ENCODE peak calls at places on chromosomes 16 and 17, in seven cellular contexts. One of them, this sample, is unnamed.

GRCh38 chr16:67397812-67398545 is 4.7 kb upstream of the TPPP3 start:
- DNase-seq in NCI-H1092: no peak
- DNase-seq in ureter: no peak
- DNase-seq in HFFc6: no peak
- DNase-seq in smooth muscle cell of the brain vasculature: no peak
- DNase-seq in NCI-H1436 treated with DMSO at 0.1 percent for 48 hours: no peak
- DNase-seq in HTR-8/SVneo: no peak
- DNase-seq in this sample: no peak

GRCh38 chr17:49717371-49717841 is 9.6 kb upstream of the SLC35B1 start:
- DNase-seq in smooth muscle cell of the brain vasculature: no peak
- DNase-seq in NCI-H1092: no peak
- DNase-seq in HFFc6: no peak
- DNase-seq in HTR-8/SVneo: no peak
- DNase-seq in NCI-H1436 treated with DMSO at 0.1 percent for 48 hours: no peak
- DNase-seq in ureter: no peak
- DNase-seq in this sample: no peak

GRCh38 chr16:61872778-61873119 is 163.5 kb downstream of the CDH8 start:
- DNase-seq in NCI-H1436 treated with DMSO at 0.1 percent for 48 hours: no peak
- DNase-seq in smooth muscle cell of the brain vasculature: no peak
- DNase-seq in NCI-H1092: no peak
- DNase-seq in ureter: no peak
- DNase-seq in HFFc6: no peak
- DNase-seq in HTR-8/SVneo: no peak
- DNase-seq in this sample: no peak

GRCh38 chr17:65656390-65657250 is 95.2 kb upstream of the AXIN2 start:
- DNase-seq in NCI-H1092: no peak
- DNase-seq in ureter: no peak
- DNase-seq in smooth muscle cell of the brain vasculature: no peak
- DNase-seq in HFFc6: no peak
- DNase-seq in NCI-H1436 treated with DMSO at 0.1 percent for 48 hours: no peak
- DNase-seq in HTR-8/SVneo: no peak
- DNase-seq in this sample: no peak

GRCh38 chr17:11901901-11902300 is 95.4 kb downstream of the ZNF18 start:
- DNase-seq in HFFc6: no peak
- DNase-seq in NCI-H1436 treated with DMSO at 0.1 percent for 48 hours: no peak
- DNase-seq in NCI-H1092: no peak
- DNase-seq in HTR-8/SVneo: no peak
- DNase-seq in ureter: no peak
- DNase-seq in smooth muscle cell of the brain vasculature: no peak
- DNase-seq in this sample: no peak

GRCh38 chr16:2586241-2586640 is 48.4 kb downstream of the PDPK1 start:
- DNase-seq in ureter: no peak
- DNase-seq in HTR-8/SVneo: no peak
- DNase-seq in smooth muscle cell of the brain vasculature: no peak
- DNase-seq in NCI-H1092: no peak
- DNase-seq in HFFc6: no peak
- DNase-seq in NCI-H1436 treated with DMSO at 0.1 percent for 48 hours: no peak
- DNase-seq in this sample: no peak

GRCh38 chr17:78329263-78330059 is 30.4 kb downstream of the SOCS3 start:
- DNase-seq in smooth muscle cell of the brain vasculature: no peak
- DNase-seq in ureter: no peak
- DNase-seq in HFFc6: peak; percentile 85
- DNase-seq in NCI-H1436 treated with DMSO at 0.1 percent for 48 hours: no peak
- DNase-seq in NCI-H1092: no peak
- DNase-seq in HTR-8/SVneo: peak; percentile 85
- DNase-seq in this sample: peak; percentile 66

GRCh38 chr17:43211480-43212402 is at the start of gene TMEM106A:
- DNase-seq in NCI-H1436 treated with DMSO at 0.1 percent for 48 hours: no peak
- DNase-seq in HFFc6: peak; percentile 80
- DNase-seq in NCI-H1092: no peak
- DNase-seq in smooth muscle cell of the brain vasculature: peak; percentile 62
- DNase-seq in ureter: peak; percentile 85
- DNase-seq in HTR-8/SVneo: peak; percentile 97
- DNase-seq in this sample: peak; percentile 62

GRCh38 chr17:31674305-31674704 is 184.7 kb downstream of the COPRS start:
- DNase-seq in ureter: no peak
- DNase-seq in smooth muscle cell of the brain vasculature: no peak
- DNase-seq in NCI-H1092: no peak
- DNase-seq in NCI-H1436 treated with DMSO at 0.1 percent for 48 hours: no peak
- DNase-seq in HTR-8/SVneo: peak; percentile 66
- DNase-seq in HFFc6: peak; percentile 49
- DNase-seq in this sample: peak; percentile 61

GRCh38 chr17:2089021-2089422 is 34.1 kb downstream of the HIC1 start:
- DNase-seq in HFFc6: no peak
- DNase-seq in ureter: no peak
- DNase-seq in NCI-H1092: no peak
- DNase-seq in NCI-H1436 treated with DMSO at 0.1 percent for 48 hours: no peak
- DNase-seq in HTR-8/SVneo: no peak
- DNase-seq in smooth muscle cell of the brain vasculature: no peak
- DNase-seq in this sample: peak; percentile 50

GRCh38 chr16:79062336-79062735 is 538.2 kb downstream of the MAF start:
- DNase-seq in NCI-H1092: no peak
- DNase-seq in NCI-H1436 treated with DMSO at 0.1 percent for 48 hours: no peak
- DNase-seq in HTR-8/SVneo: no peak
- DNase-seq in HFFc6: no peak
- DNase-seq in ureter: no peak
- DNase-seq in smooth muscle cell of the brain vasculature: no peak
- DNase-seq in this sample: no peak

GRCh38 chr16:79815049-79815448 is 214.5 kb upstream of the MAF start:
- DNase-seq in HFFc6: no peak
- DNase-seq in NCI-H1092: no peak
- DNase-seq in smooth muscle cell of the brain vasculature: no peak
- DNase-seq in NCI-H1436 treated with DMSO at 0.1 percent for 48 hours: no peak
- DNase-seq in HTR-8/SVneo: no peak
- DNase-seq in ureter: no peak
- DNase-seq in this sample: no peak

GRCh38 chr17:18138065-18138749 is 29.7 kb downstream of the MYO15A start:
- DNase-seq in NCI-H1436 treated with DMSO at 0.1 percent for 48 hours: no peak
- DNase-seq in ureter: no peak
- DNase-seq in smooth muscle cell of the brain vasculature: no peak
- DNase-seq in NCI-H1092: no peak
- DNase-seq in HFFc6: no peak
- DNase-seq in HTR-8/SVneo: no peak
- DNase-seq in this sample: no peak

GRCh38 chr16:69834817-69835477 is 72.8 kb downstream of the WWP2 start:
- DNase-seq in HTR-8/SVneo: no peak
- DNase-seq in NCI-H1092: no peak
- DNase-seq in NCI-H1436 treated with DMSO at 0.1 percent for 48 hours: no peak
- DNase-seq in ureter: no peak
- DNase-seq in HFFc6: no peak
- DNase-seq in smooth muscle cell of the brain vasculature: no peak
- DNase-seq in this sample: no peak

GRCh38 chr17:57767561-57767960 is 22.5 kb upstream of the CCDC182 start:
- DNase-seq in smooth muscle cell of the brain vasculature: no peak
- DNase-seq in NCI-H1092: no peak
- DNase-seq in HFFc6: no peak
- DNase-seq in ureter: no peak
- DNase-seq in NCI-H1436 treated with DMSO at 0.1 percent for 48 hours: no peak
- DNase-seq in HTR-8/SVneo: no peak
- DNase-seq in this sample: no peak

GRCh38 chr16:23148513-23149266 is 562 bp downstream of the USP31 start:
- DNase-seq in NCI-H1436 treated with DMSO at 0.1 percent for 48 hours: no peak
- DNase-seq in NCI-H1092: peak; percentile 12
- DNase-seq in ureter: peak; percentile 69
- DNase-seq in HTR-8/SVneo: peak; percentile 23
- DNase-seq in smooth muscle cell of the brain vasculature: no peak
- DNase-seq in HFFc6: peak; percentile 20
- DNase-seq in this sample: no peak

GRCh38 chr17:45096141-45096540 is 35.0 kb downstream of the NMT1 start:
- DNase-seq in NCI-H1436 treated with DMSO at 0.1 percent for 48 hours: no peak
- DNase-seq in smooth muscle cell of the brain vasculature: no peak
- DNase-seq in NCI-H1092: no peak
- DNase-seq in HFFc6: peak; percentile 32
- DNase-seq in ureter: no peak
- DNase-seq in HTR-8/SVneo: peak; percentile 56
- DNase-seq in this sample: peak; percentile 29

GRCh38 chr17:49557204-49558024 is 18.3 kb upstream of the NXPH3 start:
- DNase-seq in ureter: peak; percentile 42
- DNase-seq in NCI-H1436 treated with DMSO at 0.1 percent for 48 hours: no peak
- DNase-seq in NCI-H1092: peak; percentile 10
- DNase-seq in HTR-8/SVneo: peak; percentile 74
- DNase-seq in smooth muscle cell of the brain vasculature: no peak
- DNase-seq in HFFc6: peak; percentile 20
- DNase-seq in this sample: peak; percentile 38

GRCh38 chr17:39684369-39685043 is 3.4 kb downstream of the PGAP3 start:
- DNase-seq in HTR-8/SVneo: no peak
- DNase-seq in NCI-H1436 treated with DMSO at 0.1 percent for 48 hours: no peak
- DNase-seq in smooth muscle cell of the brain vasculature: no peak
- DNase-seq in NCI-H1092: no peak
- DNase-seq in ureter: no peak
- DNase-seq in HFFc6: no peak
- DNase-seq in this sample: no peak

GRCh38 chr17:38798614-38799500 is 499 bp downstream of the PIP4K2B start:
- DNase-seq in ureter: peak; percentile 61
- DNase-seq in smooth muscle cell of the brain vasculature: no peak
- DNase-seq in NCI-H1436 treated with DMSO at 0.1 percent for 48 hours: no peak
- DNase-seq in HFFc6: peak; percentile 18
- DNase-seq in NCI-H1092: no peak
- DNase-seq in HTR-8/SVneo: peak; percentile 51
- DNase-seq in this sample: peak; percentile 33

GRCh38 chr17:69605571-69605970 is 191.1 kb downstream of the MAP2K6 start:
- DNase-seq in NCI-H1436 treated with DMSO at 0.1 percent for 48 hours: no peak
- DNase-seq in smooth muscle cell of the brain vasculature: no peak
- DNase-seq in HFFc6: peak; percentile 20
- DNase-seq in NCI-H1092: no peak
- DNase-seq in HTR-8/SVneo: no peak
- DNase-seq in ureter: no peak
- DNase-seq in this sample: no peak

GRCh38 chr17:66775262-66775661 is 59.7 kb upstream of the CACNG5 start:
- DNase-seq in smooth muscle cell of the brain vasculature: no peak
- DNase-seq in HTR-8/SVneo: no peak
- DNase-seq in NCI-H1436 treated with DMSO at 0.1 percent for 48 hours: no peak
- DNase-seq in ureter: no peak
- DNase-seq in HFFc6: no peak
- DNase-seq in NCI-H1092: no peak
- DNase-seq in this sample: no peak

GRCh38 chr17:80023261-80024205 is 12.1 kb downstream of the TBC1D16 start:
- DNase-seq in smooth muscle cell of the brain vasculature: no peak
- DNase-seq in HTR-8/SVneo: no peak
- DNase-seq in NCI-H1092: no peak
- DNase-seq in NCI-H1436 treated with DMSO at 0.1 percent for 48 hours: no peak
- DNase-seq in HFFc6: no peak
- DNase-seq in ureter: no peak
- DNase-seq in this sample: no peak

GRCh38 chr16:79434771-79435170 is 165.8 kb downstream of the MAF start:
- DNase-seq in NCI-H1092: no peak
- DNase-seq in HTR-8/SVneo: no peak
- DNase-seq in ureter: no peak
- DNase-seq in NCI-H1436 treated with DMSO at 0.1 percent for 48 hours: no peak
- DNase-seq in smooth muscle cell of the brain vasculature: no peak
- DNase-seq in HFFc6: no peak
- DNase-seq in this sample: no peak

GRCh38 chr16:86217001-86217890 is 293.1 kb upstream of the FOXF1 start:
- DNase-seq in HFFc6: no peak
- DNase-seq in NCI-H1092: no peak
- DNase-seq in ureter: peak; percentile 38
- DNase-seq in NCI-H1436 treated with DMSO at 0.1 percent for 48 hours: no peak
- DNase-seq in HTR-8/SVneo: no peak
- DNase-seq in smooth muscle cell of the brain vasculature: no peak
- DNase-seq in this sample: no peak

GRCh38 chr17:82932146-82933005 is 92.6 kb upstream of the ZNF750 start:
- DNase-seq in NCI-H1436 treated with DMSO at 0.1 percent for 48 hours: no peak
- DNase-seq in smooth muscle cell of the brain vasculature: peak; percentile 28
- DNase-seq in HTR-8/SVneo: no peak
- DNase-seq in NCI-H1092: no peak
- DNase-seq in HFFc6: no peak
- DNase-seq in ureter: no peak
- DNase-seq in this sample: peak; percentile 67

GRCh38 chr16:87132361-87133014 is 184.7 kb downstream of the C16orf95 start:
- DNase-seq in NCI-H1436 treated with DMSO at 0.1 percent for 48 hours: no peak
- DNase-seq in HFFc6: peak; percentile 39
- DNase-seq in ureter: no peak
- DNase-seq in HTR-8/SVneo: no peak
- DNase-seq in NCI-H1092: no peak
- DNase-seq in smooth muscle cell of the brain vasculature: peak; percentile 95
- DNase-seq in this sample: peak; percentile 78

GRCh38 chr17:50817142-50817751 is 18.1 kb upstream of the WFIKKN2 start:
- DNase-seq in smooth muscle cell of the brain vasculature: no peak
- DNase-seq in HTR-8/SVneo: peak; percentile 70
- DNase-seq in ureter: no peak
- DNase-seq in NCI-H1436 treated with DMSO at 0.1 percent for 48 hours: no peak
- DNase-seq in NCI-H1092: no peak
- DNase-seq in HFFc6: no peak
- DNase-seq in this sample: no peak

GRCh38 chr16:50616883-50617629 is 64.1 kb downstream of the SNX20 start:
- DNase-seq in smooth muscle cell of the brain vasculature: no peak
- DNase-seq in NCI-H1436 treated with DMSO at 0.1 percent for 48 hours: no peak
- DNase-seq in HTR-8/SVneo: no peak
- DNase-seq in HFFc6: no peak
- DNase-seq in ureter: no peak
- DNase-seq in NCI-H1092: no peak
- DNase-seq in this sample: no peak

GRCh38 chr16:67228905-67229304 is 2.0 kb downstream of the TMEM208 start:
- DNase-seq in HFFc6: no peak
- DNase-seq in NCI-H1092: no peak
- DNase-seq in NCI-H1436 treated with DMSO at 0.1 percent for 48 hours: no peak
- DNase-seq in ureter: no peak
- DNase-seq in HTR-8/SVneo: no peak
- DNase-seq in smooth muscle cell of the brain vasculature: no peak
- DNase-seq in this sample: no peak

This sample was measured in brain microvascular endothelial cell.